ENCODE peak calls at places on chromosome 11, in five cellular contexts. B is left ventricle myocardium inferior, V is PC-9, I is RWPE1, W is transverse colon. H is an unnamed sample.

GRCh38 chr11:64754919-64755662 is 4.7 kb downstream of the PYGM start:
- DNase-seq in V (no peak), I (no peak), W (no peak), B (no peak), H (no peak)

GRCh38 chr11:23778971-23779370 is 717.9 kb upstream of the LUZP2 start:
- DNase-seq in B (no peak), W (no peak), V (no peak), I (no peak), H (no peak)

GRCh38 chr11:62359475-62359874 is 22.2 kb downstream of the ASRGL1 start:
- DNase-seq in V (no peak), I (no peak), W (no peak), B (no peak), H (no peak)

GRCh38 chr11:64477675-64478074 is 113.3 kb upstream of the SLC22A12 start:
- DNase-seq in I (no peak), B (no peak), W (no peak), V (no peak), H (no peak)

GRCh38 chr11:45145421-45146071 is 893 bp upstream of the PRDM11 start:
- DNase-seq in V (no peak), I (no peak), B (peak), W (peak), H (no peak)

GRCh38 chr11:64040684-64041267 is 5.0 kb downstream of the FLRT1 start:
- DNase-seq in V (no peak), B (no peak), W (no peak), I (no peak), H (no peak)

GRCh38 chr11:81174646-81175330 is 1558.9 kb downstream of the FAM181B start:
- DNase-seq in I (no peak), B (no peak), W (no peak), V (no peak), H (no peak)

GRCh38 chr11:3164540-3165151 is 464 bp downstream of the OSBPL5 start:
- DNase-seq in W (peak), B (peak), I (no peak), V (no peak), H (no peak)

GRCh38 chr11:15161746-15162145 is 47.0 kb downstream of the INSC start:
- DNase-seq in B (no peak), I (no peak), V (no peak), W (no peak), H (no peak)

GRCh38 chr11:15157181-15157580 is 42.5 kb downstream of the INSC start:
- DNase-seq in B (no peak), W (no peak), V (no peak), I (peak), H (no peak)

GRCh38 chr11:15159085-15159484 is 44.4 kb downstream of the INSC start:
- DNase-seq in B (no peak), W (no peak), V (no peak), I (peak), H (no peak)

GRCh38 chr11:15157738-15158137 is 43.0 kb downstream of the INSC start:
- DNase-seq in I (no peak), W (no peak), B (no peak), V (no peak), H (no peak)

GRCh38 chr11:15158351-15159015 is 43.8 kb downstream of the INSC start:
- DNase-seq in V (no peak), I (no peak), B (no peak), W (no peak), H (no peak)
- H3K27ac ChIP-seq in V (no peak), I (no peak), B (no peak), W (peak), H (no peak)

GRCh38 chr11:87036756-87037449 is 831 bp upstream of the TMEM135 start:
- DNase-seq in B (no peak), V (no peak), W (peak), I (no peak), H (peak)

GRCh38 chr11:87037450-87038234 is at the start of gene TMEM135:
- DNase-seq in V (peak), W (peak), B (peak), I (peak), H (peak)

GRCh38 chr11:87035976-87036583 is 1.7 kb upstream of the TMEM135 start:
- DNase-seq in I (no peak), V (peak), W (no peak), B (no peak), H (no peak)

GRCh38 chr11:87038235-87038960 is 664 bp downstream of the TMEM135 start:
- DNase-seq in W (no peak), B (no peak), V (no peak), I (no peak), H (no peak)

DNA sequence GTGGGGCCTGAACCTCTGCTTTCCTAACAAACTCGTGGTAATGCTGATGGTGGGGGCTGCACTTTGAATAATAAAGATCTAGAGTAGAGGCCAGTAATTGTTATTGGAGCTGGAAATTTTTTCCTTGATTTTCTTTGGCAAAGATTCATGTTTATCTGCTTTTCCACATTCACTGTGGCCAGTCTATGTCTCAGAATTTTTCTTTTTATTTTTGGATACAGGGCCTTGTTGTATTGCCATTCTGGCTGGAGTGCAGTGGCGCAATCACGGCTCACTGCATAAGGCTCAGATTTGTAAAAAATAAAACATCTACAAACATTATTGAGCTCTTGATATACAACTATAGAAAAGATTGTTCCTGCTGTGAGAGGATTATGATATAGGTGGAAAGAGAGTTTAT is 1.6 kb downstream of the TMEM135 start:
- DNase-seq in I (no peak), B (no peak), V (no peak), W (no peak), H (no peak)
- TF ChIP-seq CTCF in I (no peak), B (no peak), V (no peak), W (no peak), H (no peak)

DNA sequence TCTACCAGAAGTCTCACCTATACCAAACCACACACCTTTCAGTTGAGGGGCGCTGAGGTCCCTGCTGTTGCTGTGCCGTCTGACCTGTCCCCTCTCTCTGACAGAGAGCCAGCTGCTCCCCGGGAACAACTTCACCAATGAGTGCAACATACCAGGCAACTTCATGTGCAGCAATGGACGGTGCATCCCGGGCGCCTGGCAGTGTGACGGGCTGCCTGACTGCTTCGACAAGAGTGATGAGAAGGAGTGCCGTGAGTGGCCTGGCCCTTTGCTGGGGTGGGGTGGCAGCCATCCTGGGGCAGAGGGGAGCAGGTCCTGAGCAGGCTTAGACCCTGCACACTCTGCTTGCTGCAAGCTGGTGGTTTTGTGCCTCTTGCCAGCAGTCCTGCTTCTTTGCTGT is 92.1 kb downstream of the LDLRAD3 start:
- DNase-seq in W (no peak), I (no peak), V (no peak), B (no peak), H (no peak)
- H3K27ac ChIP-seq in W (no peak), I (peak), V (no peak), B (no peak), H (no peak)

GRCh38 chr11:84316866-84317560 is 1030.8 kb upstream of the CCDC90B start:
- DNase-seq in W (no peak), I (peak), B (no peak), V (no peak), H (no peak)
- TF ChIP-seq CTCF in W (no peak), I (no peak), B (no peak), V (no peak), H (no peak)

DNA sequence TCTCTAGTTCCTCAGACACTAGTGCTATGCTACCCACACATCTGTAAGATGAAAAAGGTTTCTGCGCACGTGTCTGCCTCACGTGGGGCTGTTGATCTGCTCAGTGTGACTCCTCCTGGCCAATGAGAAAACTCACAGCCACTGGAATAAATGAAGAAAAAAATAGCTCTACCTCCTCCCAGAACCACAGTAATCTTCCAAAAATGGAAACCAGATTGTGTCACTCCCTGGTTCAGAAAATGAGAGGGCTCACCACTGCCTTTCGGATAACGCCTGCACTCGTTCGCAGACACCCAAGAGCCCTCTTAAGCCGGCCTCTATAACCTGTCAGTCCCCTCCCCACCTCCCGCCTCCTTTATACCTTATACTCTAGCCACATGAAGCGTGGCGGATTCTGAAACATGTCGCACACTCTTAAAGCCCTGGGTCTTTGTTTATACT is 5.1 kb downstream of the APBB1 start:
- DNase-seq in V (no peak), I (no peak), W (no peak), B (no peak), H (no peak)
- H3K27ac ChIP-seq in V (no peak), I (no peak), W (no peak), B (no peak), H (no peak)

DNA sequence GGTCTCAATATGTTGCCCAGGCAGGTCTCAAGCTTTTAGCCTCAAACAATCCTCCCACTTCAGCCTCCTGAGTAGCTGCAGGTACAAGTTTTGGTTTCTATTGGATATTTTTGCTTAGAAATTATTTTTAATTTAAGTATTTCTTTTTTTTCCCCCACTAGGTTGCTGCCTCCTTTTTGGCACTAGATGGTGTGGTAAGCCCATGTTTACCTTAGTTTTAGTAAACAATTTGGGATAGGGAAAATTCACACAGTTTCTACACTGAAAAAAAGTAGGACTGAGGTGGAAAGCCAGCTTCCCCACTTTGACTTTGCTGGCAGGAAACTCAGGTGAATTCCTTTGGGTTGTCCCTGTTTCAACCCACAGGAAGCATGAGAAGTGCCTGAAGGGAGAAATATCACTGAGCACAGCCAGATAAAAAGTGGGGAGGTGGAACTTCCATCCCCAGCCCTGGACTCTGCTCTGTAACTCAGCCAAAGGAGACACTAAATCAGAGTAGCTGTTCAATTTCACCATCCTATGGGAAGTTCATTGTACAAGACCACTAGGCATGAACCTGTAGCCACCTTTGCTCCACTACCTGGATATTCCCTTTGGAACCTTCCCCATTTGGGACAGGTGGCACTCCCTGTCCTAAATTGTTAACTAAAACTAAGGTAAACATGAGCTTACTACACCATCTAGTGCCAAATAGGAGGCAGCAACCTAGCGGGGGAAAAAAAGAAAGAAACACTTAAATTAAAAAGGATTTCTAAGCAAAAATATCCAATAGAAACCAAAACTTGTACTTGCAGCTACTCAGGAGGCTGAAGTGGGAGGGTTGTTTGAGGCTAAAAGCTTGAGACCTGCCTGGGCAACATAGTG is 154.4 kb upstream of the FAT3 start:
- DNase-seq in B (no peak), I (no peak), W (no peak), V (no peak), H (no peak)
- TF ChIP-seq CTCF in B (no peak), I (no peak), W (no peak), V (peak), H (no peak)